ENCODE peak calls at places on chromosomes 16 and 17, in five cellular contexts. One of them, this sample, is unnamed.

GRCh38 chr17:50764860-50765259 is 2.5 kb downstream of the ANKRD40CL start:
- DNase-seq in LoVo: no peak
- DNase-seq in endothelial cell: no peak
- DNase-seq in Calu3: no peak
- DNase-seq in HuH-7: no peak
- DNase-seq in this sample: no peak

GRCh38 chr17:61997649-61998048 is 67.4 kb downstream of the MED13 start:
- DNase-seq in LoVo: no peak
- DNase-seq in endothelial cell: no peak
- DNase-seq in Calu3: no peak
- DNase-seq in HuH-7: no peak
- DNase-seq in this sample: no peak

GRCh38 chr16:88415381-88416323 is 32.9 kb downstream of the ZNF469 start:
- DNase-seq in LoVo: no peak
- DNase-seq in endothelial cell: no peak
- DNase-seq in Calu3: no peak
- DNase-seq in HuH-7: no peak
- DNase-seq in this sample: no peak

GRCh38 chr16:89842471-89843408 is 14.5 kb downstream of the SPIRE2 start:
- DNase-seq in LoVo: no peak
- DNase-seq in endothelial cell: no peak
- DNase-seq in Calu3: no peak
- DNase-seq in HuH-7: no peak
- DNase-seq in this sample: no peak

GRCh38 chr17:17518019-17518418 is 21.8 kb upstream of the RASD1 start:
- DNase-seq in LoVo: no peak
- DNase-seq in endothelial cell: no peak
- DNase-seq in Calu3: no peak
- DNase-seq in HuH-7: no peak
- DNase-seq in this sample: no peak

GRCh38 chr16:88493879-88494278 is 40.8 kb downstream of the ZFPM1 start:
- DNase-seq in LoVo: no peak
- DNase-seq in endothelial cell: no peak
- DNase-seq in Calu3: no peak
- DNase-seq in HuH-7: no peak
- DNase-seq in this sample: no peak

GRCh38 chr17:63446981-63447687 is 1.0 kb upstream of the CYB561 start:
- DNase-seq in LoVo: no peak
- DNase-seq in endothelial cell: peak
- DNase-seq in Calu3: peak
- DNase-seq in HuH-7: no peak
- DNase-seq in this sample: no peak

GRCh38 chr16:30949655-30950515 is 1.0 kb downstream of the ORAI3 start:
- DNase-seq in LoVo: peak
- DNase-seq in endothelial cell: peak
- DNase-seq in Calu3: peak
- DNase-seq in HuH-7: peak
- DNase-seq in this sample: no peak

GRCh38 chr16:68356249-68356918 is 45.6 kb downstream of the PRMT7 start:
- DNase-seq in LoVo: no peak
- DNase-seq in endothelial cell: no peak
- DNase-seq in Calu3: no peak
- DNase-seq in HuH-7: no peak
- DNase-seq in this sample: peak

GRCh38 chr16:27620533-27620932 is 70.6 kb downstream of the KATNIP start:
- DNase-seq in LoVo: no peak
- DNase-seq in endothelial cell: no peak
- DNase-seq in Calu3: no peak
- DNase-seq in HuH-7: no peak
- DNase-seq in this sample: no peak

GRCh38 chr17:56593741-56594527 is 435 bp downstream of the NOG start:
- DNase-seq in LoVo: peak
- DNase-seq in endothelial cell: peak
- DNase-seq in Calu3: peak
- DNase-seq in HuH-7: peak
- DNase-seq in this sample: no peak

GRCh38 chr17:31570231-31570630 is 178.8 kb downstream of the RAB11FIP4 start:
- DNase-seq in LoVo: no peak
- DNase-seq in endothelial cell: no peak
- DNase-seq in Calu3: no peak
- DNase-seq in HuH-7: no peak
- DNase-seq in this sample: no peak

GRCh38 chr16:19418200-19418599 is 517 bp downstream of the TMC5 start:
- DNase-seq in LoVo: no peak
- DNase-seq in endothelial cell: no peak
- DNase-seq in Calu3: no peak
- DNase-seq in HuH-7: no peak
- DNase-seq in this sample: no peak

GRCh38 chr17:62601438-62601837 is 26.0 kb upstream of the MRC2 start:
- DNase-seq in LoVo: no peak
- DNase-seq in endothelial cell: no peak
- DNase-seq in Calu3: no peak
- DNase-seq in HuH-7: no peak
- DNase-seq in this sample: no peak

GRCh38 chr17:69906306-69906705 is 168.7 kb upstream of the KCNJ16 start:
- DNase-seq in LoVo: no peak
- DNase-seq in endothelial cell: no peak
- DNase-seq in Calu3: no peak
- DNase-seq in HuH-7: no peak
- DNase-seq in this sample: no peak

GRCh38 chr16:54284931-54285413 is 1.6 kb downstream of the IRX3 start:
- DNase-seq in LoVo: no peak
- DNase-seq in endothelial cell: peak
- DNase-seq in Calu3: no peak
- DNase-seq in HuH-7: no peak
- DNase-seq in this sample: no peak

GRCh38 chr16:56649271-56649670 is 2.4 kb upstream of the MT1B start:
- DNase-seq in LoVo: no peak
- DNase-seq in endothelial cell: no peak
- DNase-seq in Calu3: no peak
- DNase-seq in HuH-7: no peak
- DNase-seq in this sample: no peak

GRCh38 chr17:2090804-2091534 is 36.1 kb downstream of the HIC1 start:
- DNase-seq in LoVo: no peak
- DNase-seq in endothelial cell: peak
- DNase-seq in Calu3: no peak
- DNase-seq in HuH-7: no peak
- DNase-seq in this sample: no peak

GRCh38 chr17:66990047-66990446 is 25.5 kb downstream of the CACNG4 start:
- DNase-seq in LoVo: no peak
- DNase-seq in endothelial cell: no peak
- DNase-seq in Calu3: no peak
- DNase-seq in HuH-7: no peak
- DNase-seq in this sample: no peak

GRCh38 chr17:77318491-77319210 is 177.9 kb downstream of the SEC14L1 start:
- DNase-seq in LoVo: no peak
- DNase-seq in endothelial cell: no peak
- DNase-seq in Calu3: no peak
- DNase-seq in HuH-7: no peak
- DNase-seq in this sample: no peak

GRCh38 chr16:84503751-84504395 is 586 bp downstream of the MEAK7 start:
- DNase-seq in LoVo: peak
- DNase-seq in endothelial cell: no peak
- DNase-seq in Calu3: no peak
- DNase-seq in HuH-7: no peak
- DNase-seq in this sample: no peak

GRCh38 chr17:34665150-34665802 is 85.9 kb downstream of the TMEM132E start:
- DNase-seq in LoVo: no peak
- DNase-seq in endothelial cell: no peak
- DNase-seq in Calu3: no peak
- DNase-seq in HuH-7: no peak
- DNase-seq in this sample: no peak

GRCh38 chr16:57366544-57367040 is 5.7 kb upstream of the CX3CL1 start:
- DNase-seq in LoVo: no peak
- DNase-seq in endothelial cell: no peak
- DNase-seq in Calu3: no peak
- DNase-seq in HuH-7: no peak
- DNase-seq in this sample: no peak

GRCh38 chr16:17392857-17393421 is 77.8 kb downstream of the XYLT1 start:
- DNase-seq in LoVo: no peak
- DNase-seq in endothelial cell: no peak
- DNase-seq in Calu3: no peak
- DNase-seq in HuH-7: no peak
- DNase-seq in this sample: no peak

GRCh38 chr17:5516060-5516792 is 29.9 kb downstream of the MIS12 start:
- DNase-seq in LoVo: peak
- DNase-seq in endothelial cell: no peak
- DNase-seq in Calu3: no peak
- DNase-seq in HuH-7: no peak
- DNase-seq in this sample: no peak

GRCh38 chr16:17261197-17261858 is 209.4 kb downstream of the XYLT1 start:
- DNase-seq in LoVo: no peak
- DNase-seq in endothelial cell: no peak
- DNase-seq in Calu3: no peak
- DNase-seq in HuH-7: no peak
- DNase-seq in this sample: no peak

GRCh38 chr16:69469807-69470561 is 45.6 kb downstream of the CYB5B start:
- DNase-seq in LoVo: no peak
- DNase-seq in endothelial cell: no peak
- DNase-seq in Calu3: no peak
- DNase-seq in HuH-7: no peak
- DNase-seq in this sample: no peak

GRCh38 chr16:69412287-69412686 is 12.1 kb upstream of the CYB5B start:
- DNase-seq in LoVo: no peak
- DNase-seq in endothelial cell: no peak
- DNase-seq in Calu3: no peak
- DNase-seq in HuH-7: no peak
- DNase-seq in this sample: no peak

GRCh38 chr16:11136600-11136999 is 119.4 kb downstream of the SOCS1 start:
- DNase-seq in LoVo: no peak
- DNase-seq in endothelial cell: no peak
- DNase-seq in Calu3: no peak
- DNase-seq in HuH-7: no peak
- DNase-seq in this sample: no peak

GRCh38 chr17:35127751-35128514 is 6.5 kb downstream of the FNDC8 start:
- DNase-seq in LoVo: no peak
- DNase-seq in endothelial cell: no peak
- DNase-seq in Calu3: no peak
- DNase-seq in HuH-7: no peak
- DNase-seq in this sample: no peak

GRCh38 chr17:43528319-43528987 is 17.7 kb downstream of the ETV4 start:
- DNase-seq in LoVo: no peak
- DNase-seq in endothelial cell: no peak
- DNase-seq in Calu3: no peak
- DNase-seq in HuH-7: peak
- DNase-seq in this sample: no peak

GRCh38 chr16:57867000-57867561 is 64.8 kb upstream of the KIFC3 start:
- DNase-seq in LoVo: no peak
- DNase-seq in endothelial cell: no peak
- DNase-seq in Calu3: no peak
- DNase-seq in HuH-7: no peak
- DNase-seq in this sample: no peak

GRCh38 chr16:85649411-85649977 is 36.4 kb downstream of the GSE1 start:
- DNase-seq in LoVo: no peak
- DNase-seq in endothelial cell: no peak
- DNase-seq in Calu3: no peak
- DNase-seq in HuH-7: no peak
- DNase-seq in this sample: no peak

GRCh38 chr17:72510454-72511016 is 389.7 kb downstream of the SOX9 start:
- DNase-seq in LoVo: no peak
- DNase-seq in endothelial cell: no peak
- DNase-seq in Calu3: no peak
- DNase-seq in HuH-7: no peak
- DNase-seq in this sample: no peak

GRCh38 chr17:4276514-4276913 is 12.7 kb upstream of the ANKFY1 start:
- DNase-seq in LoVo: no peak
- DNase-seq in endothelial cell: no peak
- DNase-seq in Calu3: no peak
- DNase-seq in HuH-7: no peak
- DNase-seq in this sample: no peak

GRCh38 chr16:50616883-50617629 is 64.1 kb downstream of the SNX20 start:
- DNase-seq in LoVo: peak
- DNase-seq in endothelial cell: no peak
- DNase-seq in Calu3: no peak
- DNase-seq in HuH-7: no peak
- DNase-seq in this sample: no peak

This sample was measured in stimulated activated CD8-positive, alpha-beta memory T cell treated with anti-CD3 and anti-CD28 coated beads, Interleukin-7, amount 100 ng/mL, for 24 hours.